ENCODE peak calls at places on chromosomes 12 and 14, in six cellular contexts. One of them, this sample, is unnamed.
A peak's percentile ranks its signal among the peaks of the same experiment; 100 is the strongest.

GRCh38 chr12:77617818-77618217 is 212.9 kb upstream of the NAV3 start:
- DNase-seq in HepG2: no peak
- DNase-seq in SK-N-SH: no peak
- DNase-seq in K562: no peak
- DNase-seq in GM12878: no peak
- DNase-seq in H1: no peak
- DNase-seq in this sample: no peak

GRCh38 chr14:49505026-49505766 is 81.0 kb downstream of the RPS29 start:
- DNase-seq in HepG2: no peak
- DNase-seq in SK-N-SH: no peak
- DNase-seq in K562: no peak
- DNase-seq in GM12878: no peak
- DNase-seq in H1: no peak
- DNase-seq in this sample: no peak

GRCh38 chr12:61667676-61668075 is 592.5 kb upstream of the USP15 start:
- DNase-seq in HepG2: no peak
- DNase-seq in SK-N-SH: no peak
- DNase-seq in K562: no peak
- DNase-seq in GM12878: no peak
- DNase-seq in H1: no peak
- DNase-seq in this sample: no peak

GRCh38 chr14:103315368-103315911 is 18.6 kb upstream of the EIF5 start:
- DNase-seq in HepG2: peak; percentile 74
- DNase-seq in SK-N-SH: no peak
- DNase-seq in K562: no peak
- DNase-seq in GM12878: no peak
- DNase-seq in H1: no peak
- DNase-seq in this sample: no peak

GRCh38 chr14:99535448-99535847 is 54.2 kb downstream of the CCNK start:
- DNase-seq in HepG2: no peak
- DNase-seq in SK-N-SH: no peak
- DNase-seq in K562: no peak
- DNase-seq in GM12878: no peak
- DNase-seq in H1: no peak
- DNase-seq in this sample: no peak

GRCh38 chr14:65352964-65353530 is 59.5 kb upstream of the FUT8 start:
- DNase-seq in HepG2: no peak
- DNase-seq in SK-N-SH: no peak
- DNase-seq in K562: no peak
- DNase-seq in GM12878: no peak
- DNase-seq in H1: no peak
- DNase-seq in this sample: no peak

GRCh38 chr12:14665354-14666348 is 30.7 kb downstream of the GUCY2C start:
- DNase-seq in HepG2: no peak
- DNase-seq in SK-N-SH: no peak
- DNase-seq in K562: no peak
- DNase-seq in GM12878: no peak
- DNase-seq in H1: peak; percentile 51
- DNase-seq in this sample: no peak

GRCh38 chr12:62260733-62261683 is 804 bp downstream of the USP15 start:
- DNase-seq in HepG2: peak; percentile 47
- DNase-seq in SK-N-SH: peak; percentile 23
- DNase-seq in K562: peak; percentile 52
- DNase-seq in GM12878: peak; percentile 73
- DNase-seq in H1: no peak
- DNase-seq in this sample: peak; percentile 90

GRCh38 chr12:130581782-130582181 is 134.3 kb downstream of the RIMBP2 start:
- DNase-seq in HepG2: no peak
- DNase-seq in SK-N-SH: no peak
- DNase-seq in K562: no peak
- DNase-seq in GM12878: no peak
- DNase-seq in H1: no peak
- DNase-seq in this sample: no peak

GRCh38 chr14:105487986-105488777 is 1.5 kb downstream of the CRIP1 start:
- DNase-seq in HepG2: no peak
- DNase-seq in SK-N-SH: no peak
- DNase-seq in K562: no peak
- DNase-seq in GM12878: no peak
- DNase-seq in H1: no peak
- DNase-seq in this sample: no peak

GRCh38 chr12:69555461-69555860 is 29.8 kb upstream of the CCT2 start:
- DNase-seq in HepG2: no peak
- DNase-seq in SK-N-SH: no peak
- DNase-seq in K562: no peak
- DNase-seq in GM12878: no peak
- DNase-seq in H1: no peak
- DNase-seq in this sample: no peak

GRCh38 chr14:93712838-93713724 is 75.2 kb downstream of the PRIMA1 start:
- DNase-seq in HepG2: no peak
- DNase-seq in SK-N-SH: peak; percentile 15
- DNase-seq in K562: no peak
- DNase-seq in GM12878: no peak
- DNase-seq in H1: peak; percentile 41
- DNase-seq in this sample: no peak

GRCh38 chr14:76918176-76918750 is 92.1 kb downstream of the LRRC74A start:
- DNase-seq in HepG2: no peak
- DNase-seq in SK-N-SH: peak; percentile 57
- DNase-seq in K562: peak; percentile 20
- DNase-seq in GM12878: no peak
- DNase-seq in H1: no peak
- DNase-seq in this sample: no peak

GRCh38 chr12:66367015-66367667 is 64.8 kb downstream of the HELB start:
- DNase-seq in HepG2: no peak
- DNase-seq in SK-N-SH: no peak
- DNase-seq in K562: no peak
- DNase-seq in GM12878: no peak
- DNase-seq in H1: no peak
- DNase-seq in this sample: no peak

GRCh38 chr14:21025374-21026151 is 702 bp upstream of the NDRG2 start:
- DNase-seq in HepG2: no peak
- DNase-seq in SK-N-SH: peak; percentile 63
- DNase-seq in K562: peak; percentile 66
- DNase-seq in GM12878: no peak
- DNase-seq in H1: peak; percentile 85
- DNase-seq in this sample: no peak

GRCh38 chr14:72024504-72024903 is 92.3 kb downstream of the RGS6 start:
- DNase-seq in HepG2: no peak
- DNase-seq in SK-N-SH: no peak
- DNase-seq in K562: no peak
- DNase-seq in GM12878: peak; percentile 9
- DNase-seq in H1: no peak
- DNase-seq in this sample: no peak

GRCh38 chr14:72024043-72024407 is 91.8 kb downstream of the RGS6 start:
- DNase-seq in HepG2: peak; percentile 24
- DNase-seq in SK-N-SH: peak; percentile 2
- DNase-seq in K562: peak; percentile 23
- DNase-seq in GM12878: peak; percentile 43
- DNase-seq in H1: peak; percentile 60
- DNase-seq in this sample: peak; percentile 1

DNA sequence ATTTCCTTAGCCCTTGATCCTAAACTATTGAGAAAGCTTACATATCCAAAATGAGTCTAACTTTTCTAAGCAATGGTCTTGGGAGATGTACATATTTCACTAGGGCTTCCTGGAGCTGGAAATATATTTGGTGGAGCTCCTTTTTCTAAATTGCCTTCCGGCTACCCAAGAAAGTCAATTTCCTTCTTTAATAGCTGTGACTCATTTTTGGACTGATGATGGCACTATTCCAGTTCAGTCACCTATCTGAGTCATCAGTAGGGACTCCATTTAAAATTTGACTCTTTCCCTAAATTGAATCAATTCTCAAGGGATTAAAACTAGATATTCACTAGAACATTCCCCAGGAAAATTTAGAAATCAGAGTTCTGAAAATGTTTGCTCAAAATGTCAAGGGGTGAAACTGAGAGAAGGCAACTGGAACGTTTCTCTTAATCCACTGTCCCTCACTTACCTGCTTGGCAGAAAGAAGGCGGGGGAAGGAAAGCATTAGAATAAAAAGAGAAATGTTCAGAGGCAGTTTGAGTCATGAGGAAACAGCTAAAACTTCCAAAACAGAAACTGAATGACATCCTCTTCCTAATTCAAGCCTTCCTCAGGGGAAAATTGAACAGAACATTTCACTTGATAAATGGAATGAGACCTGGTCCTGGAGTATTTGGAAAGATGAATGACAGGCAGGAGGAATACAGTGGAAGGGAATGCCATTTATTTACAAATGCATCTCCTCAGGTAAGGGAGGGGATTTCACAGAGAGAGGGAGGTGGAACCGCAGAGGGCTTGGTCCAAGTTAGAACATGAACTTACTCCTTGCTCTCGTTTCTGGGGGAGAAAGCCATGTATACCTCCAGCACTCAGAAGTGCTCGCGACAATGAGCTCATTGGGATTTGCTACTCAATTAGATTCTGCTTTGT is 91.2 kb downstream of the RGS6 start:
- DNase-seq in HepG2: no peak
- DNase-seq in SK-N-SH: no peak
- DNase-seq in K562: no peak
- DNase-seq in GM12878: peak; percentile 25
- DNase-seq in H1: no peak
- DNase-seq in this sample: no peak
- TF ChIP-seq GABPA in HepG2: no peak
- TF ChIP-seq GABPA in SK-N-SH: no peak
- TF ChIP-seq GABPA in K562: no peak
- TF ChIP-seq GABPA in GM12878: peak; percentile 19
- TF ChIP-seq GABPA in H1: no peak
- TF ChIP-seq GABPA in this sample: no peak

GRCh38 chr12:120086801-120087621 is 29.5 kb downstream of the RAB35 start:
- DNase-seq in HepG2: peak; percentile 96
- DNase-seq in SK-N-SH: peak; percentile 99
- DNase-seq in K562: peak; percentile 96
- DNase-seq in GM12878: peak; percentile 98
- DNase-seq in H1: peak; percentile 100
- DNase-seq in this sample: peak; percentile 95
- TF ChIP-seq CTCF in HepG2: peak; percentile 100
- TF ChIP-seq CTCF in SK-N-SH: peak; percentile 92
- TF ChIP-seq CTCF in K562: peak; percentile 93
- TF ChIP-seq CTCF in GM12878: peak; percentile 98
- TF ChIP-seq CTCF in H1: peak; percentile 92
- TF ChIP-seq CTCF in this sample: peak; percentile 91

GRCh38 chr14:68471029-68471963 is 321.6 kb downstream of the ZFP36L1 start:
- DNase-seq in HepG2: no peak
- DNase-seq in SK-N-SH: no peak
- DNase-seq in K562: no peak
- DNase-seq in GM12878: peak; percentile 51
- DNase-seq in H1: peak; percentile 52
- DNase-seq in this sample: no peak

GRCh38 chr14:68470361-68470760 is 322.5 kb downstream of the ZFP36L1 start:
- DNase-seq in HepG2: no peak
- DNase-seq in SK-N-SH: no peak
- DNase-seq in K562: no peak
- DNase-seq in GM12878: no peak
- DNase-seq in H1: no peak
- DNase-seq in this sample: no peak

GRCh38 chr14:68467425-68467824 is 325.4 kb downstream of the ZFP36L1 start:
- DNase-seq in HepG2: no peak
- DNase-seq in SK-N-SH: no peak
- DNase-seq in K562: no peak
- DNase-seq in GM12878: no peak
- DNase-seq in H1: no peak
- DNase-seq in this sample: no peak

GRCh38 chr14:68468437-68469207 is 324.2 kb downstream of the ZFP36L1 start:
- DNase-seq in HepG2: no peak
- DNase-seq in SK-N-SH: no peak
- DNase-seq in K562: no peak
- DNase-seq in GM12878: no peak
- DNase-seq in H1: no peak
- DNase-seq in this sample: no peak

GRCh38 chr14:68469208-68469713 is 323.6 kb downstream of the ZFP36L1 start:
- DNase-seq in HepG2: peak; percentile 73
- DNase-seq in SK-N-SH: no peak
- DNase-seq in K562: no peak
- DNase-seq in GM12878: no peak
- DNase-seq in H1: no peak
- DNase-seq in this sample: no peak
- TF ChIP-seq GABPA in HepG2: no peak
- TF ChIP-seq GABPA in SK-N-SH: no peak
- TF ChIP-seq GABPA in K562: no peak
- TF ChIP-seq GABPA in GM12878: no peak
- TF ChIP-seq GABPA in H1: no peak
- TF ChIP-seq GABPA in this sample: no peak

DNA sequence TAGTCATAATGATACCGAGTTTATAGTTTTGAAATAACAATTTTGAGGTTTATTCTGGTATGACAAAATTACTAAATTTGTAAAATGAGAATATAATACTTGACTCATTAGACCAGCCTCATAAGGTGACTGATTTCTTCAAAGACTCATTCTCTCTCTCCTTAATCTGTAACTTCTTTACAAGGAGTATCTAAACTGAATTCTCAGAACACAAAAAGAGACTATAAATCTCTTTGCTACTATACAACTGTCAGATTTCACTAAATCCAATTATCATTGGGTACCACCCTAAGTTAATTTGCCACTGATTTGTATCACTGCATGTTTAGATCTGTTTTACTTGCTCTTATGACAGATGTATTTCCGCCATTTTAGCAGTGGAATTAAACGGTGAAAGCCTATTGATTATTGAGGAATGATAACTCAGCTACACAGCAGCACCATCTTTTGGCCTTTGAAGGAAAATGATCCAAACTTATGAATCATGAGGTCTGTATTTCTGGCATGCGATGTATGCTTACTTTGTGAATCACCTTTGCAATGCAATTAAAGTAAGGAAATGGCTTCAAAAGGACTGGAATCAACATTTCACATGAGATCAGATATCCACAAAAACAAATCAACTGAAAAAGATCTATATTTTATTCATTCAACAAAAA is 161.2 kb downstream of the RERGL start:
- DNase-seq in HepG2: peak; percentile 57
- DNase-seq in SK-N-SH: no peak
- DNase-seq in K562: no peak
- DNase-seq in GM12878: no peak
- DNase-seq in H1: no peak
- DNase-seq in this sample: no peak
- TF ChIP-seq CTCF in HepG2: peak; percentile 16
- TF ChIP-seq CTCF in SK-N-SH: peak; percentile 48
- TF ChIP-seq CTCF in K562: no peak
- TF ChIP-seq CTCF in GM12878: no peak
- TF ChIP-seq CTCF in H1: no peak
- TF ChIP-seq CTCF in this sample: no peak